ENCODE peak calls at places on chromosomes 4 and X, in nine cellular contexts. P is sigmoid colon; W is mesendoderm; L is cardiac muscle cell; C is psoas muscle; Z is right lobe of liver; E is naive thymus-derived CD4-positive, alpha-beta T cell; N is fibroblast of mammary gland; Q is CD8-positive, alpha-beta T cell. D is an unnamed sample.

GRCh38 chr4:123936615-123937014 is 540.0 kb downstream of the SPRY1 start:
- DNase-seq in P (no peak), W (no peak), L (peak), C (no peak), Z (no peak), E (no peak), N (no peak), Q (no peak), D (no peak)

GRCh38 chrX:69032601-69033000 is 132.7 kb downstream of the PJA1 start:
- DNase-seq in P (no peak), W (peak), L (no peak), C (no peak), Z (no peak), E (no peak), N (no peak), Q (no peak), D (no peak)

GRCh38 chrX:47577424-47577823 is 4.8 kb upstream of the TIMP1 start:
- DNase-seq in P (no peak), W (no peak), L (no peak), C (no peak), Z (no peak), E (no peak), N (peak), Q (no peak), D (peak)

GRCh38 chr4:174503079-174503724 is 19.1 kb downstream of the HPGD start:
- DNase-seq in P (no peak), W (no peak), L (no peak), C (no peak), Z (no peak), E (no peak), N (peak), Q (no peak), D (no peak)

GRCh38 chr4:176548571-176548970 is 228.8 kb downstream of the SPCS3 start:
- DNase-seq in P (no peak), W (peak), L (no peak), C (no peak), Z (no peak), E (no peak), N (peak), Q (no peak), D (peak)

GRCh38 chr4:165351359-165352130 is 24.1 kb downstream of the MSMO1 start:
- DNase-seq in P (no peak), W (peak), L (no peak), C (no peak), Z (no peak), E (no peak), N (no peak), Q (no peak), D (peak)

GRCh38 chr4:26001816-26002215 is 87.8 kb downstream of the SMIM20 start:
- DNase-seq in P (no peak), W (no peak), L (no peak), C (no peak), Z (no peak), E (no peak), N (no peak), Q (no peak), D (no peak)

GRCh38 chr4:47510506-47511143 is 25.6 kb downstream of the ATP10D start:
- DNase-seq in P (no peak), W (peak), L (peak), C (no peak), Z (no peak), E (no peak), N (peak), Q (no peak), D (no peak)

GRCh38 chrX:121504148-121504547 is 456.7 kb downstream of the GLUD2 start:
- DNase-seq in P (no peak), W (no peak), L (no peak), C (no peak), Z (no peak), E (peak), N (no peak), Q (no peak), D (peak)

GRCh38 chr4:110411599-110412011 is 64.3 kb upstream of the ENPEP start:
- DNase-seq in P (no peak), W (peak), L (no peak), C (no peak), Z (no peak), E (no peak), N (no peak), Q (no peak), D (no peak)

GRCh38 chr4:114780205-114780604 is 181.6 kb downstream of the UGT8 start:
- DNase-seq in P (no peak), W (peak), L (peak), C (no peak), Z (no peak), E (no peak), N (peak), Q (no peak), D (peak)

GRCh38 chr4:183797445-183798248 is 107.5 kb upstream of the STOX2 start:
- DNase-seq in P (no peak), W (peak), L (peak), C (peak), Z (no peak), E (no peak), N (peak), Q (no peak), D (peak)

GRCh38 chr4:53510316-53510715 is 81.0 kb downstream of the LNX1 start:
- DNase-seq in P (no peak), W (no peak), L (peak), C (no peak), Z (no peak), E (no peak), N (peak), Q (no peak), D (no peak)

GRCh38 chrX:104112326-104112951 is at the start of gene ZCCHC18:
- DNase-seq in P (peak), W (peak), L (peak), C (peak), Z (peak), E (no peak), N (peak), Q (peak), D (peak)

GRCh38 chr4:30718021-30718888 is 1.9 kb upstream of the PCDH7 start:
- DNase-seq in P (peak), W (peak), L (peak), C (peak), Z (peak), E (no peak), N (peak), Q (no peak), D (peak)

GRCh38 chr4:7831330-7831729 is 108.3 kb downstream of the AFAP1 start:
- DNase-seq in P (peak), W (no peak), L (peak), C (peak), Z (no peak), E (no peak), N (peak), Q (peak), D (no peak)

GRCh38 chrX:150508018-150508417 is 60.4 kb upstream of the MTM1 start:
- DNase-seq in P (no peak), W (peak), L (no peak), C (no peak), Z (no peak), E (no peak), N (no peak), Q (no peak), D (no peak)

GRCh38 chr4:78061939-78062603 is 4.9 kb downstream of the FRAS1 start:
- DNase-seq in P (no peak), W (no peak), L (no peak), C (no peak), Z (no peak), E (no peak), N (peak), Q (no peak), D (no peak)

GRCh38 chr4:185479507-185479971 is 8.0 kb upstream of the CCDC110 start:
- DNase-seq in P (no peak), W (no peak), L (no peak), C (no peak), Z (no peak), E (no peak), N (no peak), Q (no peak), D (no peak)

DNA sequence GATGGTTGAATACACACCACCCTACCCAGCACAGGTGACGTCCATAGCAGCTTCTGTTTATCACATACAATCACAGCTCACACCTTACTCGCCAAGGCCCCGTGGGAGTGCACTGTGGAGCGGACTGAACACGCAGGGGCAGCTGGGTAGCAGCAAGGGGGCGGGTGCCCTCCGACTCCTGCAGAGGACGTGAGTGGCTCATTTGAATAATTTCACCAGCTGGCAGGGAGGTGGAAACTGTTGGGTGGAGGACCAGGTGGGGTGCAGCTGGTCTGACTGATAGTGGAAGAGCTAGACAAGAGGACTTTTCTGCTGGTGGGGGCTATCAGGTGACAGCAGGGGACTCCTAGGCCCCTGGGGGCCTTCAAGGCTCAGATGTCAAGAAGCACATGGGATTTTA is 16.3 kb downstream of the MAN2B2 start:
- DNase-seq in P (no peak), W (no peak), L (no peak), C (no peak), Z (no peak), E (no peak), N (no peak), Q (no peak), D (peak)
- H3K4me3 ChIP-seq in P (no peak), W (no peak), L (no peak), C (no peak), Z (no peak), E (no peak), N (no peak), Q (no peak), D (no peak)

DNA sequence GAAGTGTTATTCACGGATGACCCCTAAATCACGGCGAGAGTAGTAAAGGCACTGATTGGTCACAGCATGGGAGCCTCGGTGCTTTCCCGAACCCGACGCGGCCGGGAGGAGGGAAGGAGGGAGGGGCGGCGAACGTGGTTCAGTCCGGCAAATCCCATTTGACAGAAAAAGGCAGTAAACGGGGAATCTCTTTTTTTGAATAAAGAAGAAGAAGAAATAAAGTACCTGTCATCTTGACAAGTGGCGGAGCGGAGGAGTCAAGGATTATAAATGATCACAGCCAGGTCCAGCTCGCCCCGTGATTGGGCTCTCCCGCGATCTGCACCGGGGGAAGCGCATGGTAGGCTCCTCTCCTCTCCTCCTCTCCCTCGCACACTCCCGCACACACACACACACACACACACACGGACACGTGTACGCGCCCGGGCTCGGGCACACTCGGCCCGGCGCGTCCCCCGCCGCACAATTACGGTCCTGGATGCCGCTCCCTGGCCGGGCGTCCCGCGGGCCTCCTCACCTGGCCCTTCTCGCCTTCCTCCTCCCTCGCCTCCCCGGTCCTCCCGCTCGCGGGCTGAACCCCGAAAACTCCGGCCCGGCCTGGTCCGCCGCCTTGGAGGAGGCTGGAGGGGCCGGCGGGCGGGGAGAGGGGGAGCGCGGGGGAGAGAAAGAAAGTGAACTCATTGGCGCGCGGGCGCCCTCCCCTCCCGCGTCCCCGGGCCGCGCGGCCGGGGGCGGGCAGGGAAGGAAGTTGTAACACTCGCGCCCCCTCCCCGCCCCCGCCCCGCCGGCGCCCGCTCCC is 99.2 kb upstream of the TENM3 start:
- DNase-seq in P (no peak), W (peak), L (peak), C (no peak), Z (peak), E (no peak), N (peak), Q (no peak), D (peak)
- H3K4me3 ChIP-seq in P (peak), W (peak), L (peak), C (peak), Z (peak), E (no peak), N (peak), Q (no peak), D (peak)

GRCh38 chrX:9204560-9204959 is 170.6 kb upstream of the FAM9B start:
- DNase-seq in P (no peak), W (no peak), L (peak), C (no peak), Z (no peak), E (no peak), N (peak), Q (no peak), D (no peak)

GRCh38 chrX:9205599-9206223 is 171.8 kb upstream of the FAM9B start:
- DNase-seq in P (no peak), W (peak), L (no peak), C (no peak), Z (no peak), E (no peak), N (no peak), Q (peak), D (no peak)

GRCh38 chrX:9211269-9211668 is 177.3 kb upstream of the FAM9B start:
- DNase-seq in P (no peak), W (no peak), L (no peak), C (no peak), Z (no peak), E (no peak), N (no peak), Q (no peak), D (no peak)

DNA sequence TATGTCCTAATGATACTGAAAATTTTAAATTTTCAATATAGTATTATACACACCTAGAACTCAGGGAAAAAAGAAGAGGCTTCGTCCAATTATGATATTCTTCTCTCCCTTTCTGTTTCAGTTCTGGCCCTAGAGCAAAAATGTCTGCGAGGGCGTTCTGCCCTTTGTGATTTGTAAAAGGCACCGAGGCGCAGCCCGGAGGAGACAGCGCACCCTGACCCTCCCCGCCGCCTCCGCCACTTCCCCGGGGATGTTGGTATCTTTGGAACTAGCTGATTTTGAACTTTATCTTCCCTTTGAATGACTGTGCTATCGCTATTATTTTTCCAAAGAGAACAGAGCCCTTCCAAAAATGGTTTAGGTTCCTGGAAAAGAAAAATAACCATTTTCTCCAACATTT is 173.2 kb upstream of the FAM9B start:
- DNase-seq in P (no peak), W (peak), L (peak), C (no peak), Z (peak), E (no peak), N (peak), Q (no peak), D (no peak)
- H3K4me3 ChIP-seq in P (no peak), W (no peak), L (no peak), C (no peak), Z (no peak), E (no peak), N (no peak), Q (no peak), D (no peak)

GRCh38 chr4:158172558-158173258 is at the start of gene GASK1B:
- DNase-seq in P (no peak), W (peak), L (peak), C (no peak), Z (no peak), E (no peak), N (peak), Q (no peak), D (peak)
- H3K4me3 ChIP-seq in P (peak), W (no peak), L (peak), C (peak), Z (peak), E (no peak), N (peak), Q (no peak), D (peak)

GRCh38 chr4:40308528-40309122 is 26.5 kb upstream of the CHRNA9 start:
- DNase-seq in P (no peak), W (no peak), L (no peak), C (no peak), Z (no peak), E (no peak), N (no peak), Q (no peak), D (no peak)
- H3K4me3 ChIP-seq in P (no peak), W (no peak), L (no peak), C (no peak), Z (no peak), E (peak), N (no peak), Q (peak), D (no peak)

D was measured in SJCRH30.